ENCODE peak calls at places on chromosomes 6 and 20, in nine cellular contexts. A, S, H, Y, Q, D, R, P and O are unnamed samples.

GRCh38 chr6:1388927-1389790 is at the start of gene FOXF2:
- DNase-seq in Y (no peak), R (no peak), D (no peak), P (peak), A (no peak), S (no peak), H (no peak), Q (no peak), O (no peak)

GRCh38 chr20:3543901-3544507 is 73.2 kb downstream of the ATRN start:
- DNase-seq in Q (no peak), R (peak), P (no peak), Y (no peak), S (no peak), H (no peak), A (no peak), D (peak), O (no peak)

GRCh38 chr6:52503344-52503747 is 73.5 kb downstream of the TRAM2 start:
- DNase-seq in S (no peak), Y (no peak), R (no peak), P (peak), H (peak), A (no peak), Q (no peak), D (no peak), O (no peak)

GRCh38 chr20:8021541-8022269 is 2.1 kb upstream of the TMX4 start:
- DNase-seq in A (no peak), Y (no peak), H (peak), Q (no peak), R (no peak), S (no peak), D (no peak), P (peak), O (no peak)

GRCh38 chr6:164928366-164929154 is 380.8 kb downstream of the C6orf118 start:
- DNase-seq in P (peak), D (no peak), H (no peak), A (no peak), Q (no peak), Y (no peak), S (no peak), R (no peak), O (no peak)

GRCh38 chr20:54128175-54128574 is 45.6 kb downstream of the CYP24A1 start:
- DNase-seq in D (no peak), Y (no peak), R (peak), Q (no peak), H (no peak), P (no peak), S (no peak), A (no peak), O (no peak)

GRCh38 chr6:116158641-116159040 is 32.7 kb upstream of the COL10A1 start:
- DNase-seq in P (no peak), S (no peak), Q (no peak), D (peak), A (no peak), R (peak), H (no peak), Y (no peak), O (no peak)

GRCh38 chr6:106886922-106887797 is 87.4 kb downstream of the CD24 start:
- DNase-seq in P (no peak), H (no peak), R (no peak), D (no peak), S (no peak), Q (no peak), Y (no peak), A (no peak), O (no peak)

GRCh38 chr6:9999806-10000205 is 415.1 kb downstream of the TFAP2A start:
- DNase-seq in A (no peak), D (no peak), P (no peak), Q (no peak), H (no peak), S (no peak), R (no peak), Y (no peak), O (no peak)

GRCh38 chr6:142907544-142907943 is 37.4 kb downstream of the HIVEP2 start:
- DNase-seq in H (no peak), P (no peak), Q (no peak), D (no peak), R (no peak), S (no peak), Y (no peak), A (no peak), O (no peak)

GRCh38 chr6:40436685-40437604 is 150.2 kb downstream of the LRFN2 start:
- DNase-seq in R (no peak), Y (no peak), S (no peak), D (peak), P (no peak), H (no peak), Q (no peak), A (no peak), O (no peak)

GRCh38 chr6:119240257-119241123 is 109.1 kb downstream of the MAN1A1 start:
- DNase-seq in Q (no peak), Y (no peak), D (no peak), R (no peak), A (no peak), S (no peak), H (no peak), P (no peak), O (no peak)

GRCh38 chr20:35398660-35399144 is 13.1 kb downstream of the UQCC1 start:
- DNase-seq in S (no peak), Q (no peak), R (peak), A (no peak), D (peak), Y (no peak), P (no peak), H (no peak), O (no peak)

GRCh38 chr6:155224031-155224451 is 39.8 kb upstream of the CLDN20 start:
- DNase-seq in D (peak), P (no peak), Q (no peak), Y (no peak), A (peak), H (no peak), S (no peak), R (peak), O (no peak)

GRCh38 chr20:37757550-37757949 is 63.7 kb downstream of the CTNNBL1 start:
- DNase-seq in D (no peak), S (no peak), P (no peak), Q (no peak), H (no peak), A (no peak), Y (no peak), R (no peak), O (no peak)
- TF ChIP-seq CTCF in D (no peak), S (no peak), P (no peak), Q (no peak), H (peak), A (no peak), Y (no peak), R (no peak), O (peak)

GRCh38 chr6:27471365-27472115 is 1.4 kb downstream of the ZNF184 start:
- DNase-seq in R (no peak), Y (no peak), H (no peak), A (no peak), S (no peak), Q (no peak), P (no peak), D (no peak), O (no peak)

GRCh38 chr6:27474672-27475071 is 1.8 kb upstream of the ZNF184 start:
- DNase-seq in Y (no peak), P (no peak), R (no peak), Q (no peak), D (no peak), A (no peak), H (no peak), S (no peak), O (no peak)

GRCh38 chr6:27474172-27474465 is 1.2 kb upstream of the ZNF184 start:
- DNase-seq in R (no peak), H (no peak), A (no peak), Y (no peak), P (no peak), Q (no peak), S (no peak), D (no peak), O (no peak)

GRCh38 chr6:27472182-27472616 is 706 bp downstream of the ZNF184 start:
- DNase-seq in A (peak), R (peak), S (peak), H (peak), Y (peak), D (peak), Q (peak), P (peak), O (peak)

GRCh38 chr6:27472617-27473400 is at the start of gene ZNF184:
- DNase-seq in A (peak), H (peak), Q (peak), S (peak), P (peak), Y (peak), D (peak), R (peak), O (peak)
- TF ChIP-seq CTCF in A (no peak), H (no peak), Q (no peak), S (no peak), P (no peak), Y (no peak), D (peak), R (no peak), O (peak)

GRCh38 chr20:47670913-47671312 is 114.4 kb downstream of the SULF2 start:
- DNase-seq in Y (no peak), Q (no peak), D (no peak), P (no peak), R (no peak), H (no peak), A (no peak), S (no peak), O (no peak)

GRCh38 chr20:47669927-47670890 is 115.1 kb downstream of the SULF2 start:
- DNase-seq in D (no peak), S (no peak), H (no peak), Q (no peak), R (no peak), P (no peak), A (no peak), Y (no peak), O (no peak)

GRCh38 chr20:47672886-47673670 is 112.2 kb downstream of the SULF2 start:
- DNase-seq in P (no peak), Y (peak), H (no peak), D (no peak), Q (no peak), S (no peak), A (no peak), R (no peak), O (no peak)

GRCh38 chr20:47673671-47673955 is 111.7 kb downstream of the SULF2 start:
- DNase-seq in Q (no peak), R (no peak), Y (no peak), A (no peak), S (no peak), H (no peak), P (no peak), D (no peak), O (no peak)

DNA sequence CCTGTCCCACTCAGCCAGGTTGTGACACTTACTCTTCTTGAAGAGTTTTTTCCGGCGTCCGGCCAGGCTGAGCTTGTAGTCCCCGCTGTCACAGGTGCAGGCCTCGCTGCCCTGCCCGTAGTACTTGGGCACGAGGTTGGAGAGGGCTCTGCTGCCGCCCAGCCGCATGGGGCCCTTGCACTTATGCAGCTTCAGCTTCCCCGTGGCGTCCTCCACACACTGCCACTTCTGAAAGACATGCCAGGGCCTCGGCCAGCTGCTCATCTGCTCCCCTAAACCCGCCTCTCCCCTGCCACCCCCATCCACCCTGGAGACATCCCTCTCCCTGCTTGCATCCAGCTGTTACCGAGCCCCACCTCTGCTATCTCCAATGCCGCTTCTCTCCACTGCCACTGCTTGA is 113.1 kb downstream of the SULF2 start:
- DNase-seq in S (no peak), P (no peak), D (no peak), H (no peak), A (no peak), Y (peak), Q (no peak), R (no peak), O (no peak)
- TF ChIP-seq CTCF in S (no peak), P (no peak), D (no peak), H (no peak), A (no peak), Y (no peak), Q (no peak), R (no peak), O (no peak)

GRCh38 chr20:6122873-6123649 is at the start of gene FERMT1:
- DNase-seq in R (peak), S (peak), H (peak), A (peak), P (peak), D (peak), Q (no peak), Y (no peak), O (peak)
- TF ChIP-seq CTCF in R (no peak), S (no peak), H (peak), A (no peak), P (no peak), D (peak), Q (no peak), Y (no peak), O (peak)

GRCh38 chr20:12095224-12095623 is 177.5 kb downstream of the BTBD3 start:
- DNase-seq in A (no peak), Q (no peak), Y (no peak), H (no peak), P (no peak), S (no peak), D (no peak), R (no peak), O (no peak)
- TF ChIP-seq CTCF in A (no peak), Q (no peak), Y (no peak), H (no peak), P (no peak), S (no peak), D (no peak), R (no peak), O (no peak)

GRCh38 chr6:112087136-112087908 is at the start of the genes FAM229B and TUBE1:
- DNase-seq in P (peak), S (peak), H (peak), D (peak), R (peak), Y (peak), A (peak), Q (peak), O (peak)
- TF ChIP-seq CTCF in P (no peak), S (no peak), H (peak), D (peak), R (peak), Y (no peak), A (no peak), Q (no peak), O (no peak)